ENCODE peak calls at places on chromosomes 12 and 14, in four cellular contexts. One of them, this sample, is unnamed.

GRCh38 chr14:99902925-99903324 is 109.7 kb downstream of the EML1 start:
- DNase-seq in fibroblast of lung: no peak
- DNase-seq in ovary: no peak
- DNase-seq in cardiac fibroblast: no peak
- DNase-seq in this sample: no peak

GRCh38 chr12:125125271-125125670 is 60.0 kb downstream of the AACS start:
- DNase-seq in fibroblast of lung: no peak
- DNase-seq in cardiac fibroblast: no peak
- DNase-seq in ovary: no peak
- DNase-seq in this sample: no peak

GRCh38 chr12:106541201-106541600 is 41.6 kb upstream of the RFX4 start:
- DNase-seq in ovary: no peak
- DNase-seq in fibroblast of lung: no peak
- DNase-seq in cardiac fibroblast: no peak
- DNase-seq in this sample: no peak

GRCh38 chr12:93536111-93536765 is 36.2 kb upstream of the SOCS2 start:
- DNase-seq in ovary: no peak
- DNase-seq in fibroblast of lung: no peak
- DNase-seq in cardiac fibroblast: no peak
- DNase-seq in this sample: no peak

GRCh38 chr14:100486025-100486828 is 101.0 kb downstream of the BEGAIN start:
- DNase-seq in fibroblast of lung: peak
- DNase-seq in ovary: peak
- DNase-seq in cardiac fibroblast: peak
- DNase-seq in this sample: peak

GRCh38 chr14:76309572-76310551 is 66.1 kb upstream of the ESRRB start:
- DNase-seq in fibroblast of lung: no peak
- DNase-seq in ovary: no peak
- DNase-seq in cardiac fibroblast: no peak
- DNase-seq in this sample: no peak

GRCh38 chr14:105012171-105012985 is 8.5 kb downstream of the CDCA4 start:
- DNase-seq in fibroblast of lung: no peak
- DNase-seq in cardiac fibroblast: no peak
- DNase-seq in ovary: no peak
- DNase-seq in this sample: peak

GRCh38 chr12:56188786-56189335 is 422 bp downstream of the SMARCC2 start:
- DNase-seq in fibroblast of lung: no peak
- DNase-seq in ovary: peak
- DNase-seq in cardiac fibroblast: no peak
- DNase-seq in this sample: peak

GRCh38 chr14:105532735-105533141 is 6.4 kb downstream of the TMEM121 start:
- DNase-seq in cardiac fibroblast: peak
- DNase-seq in ovary: no peak
- DNase-seq in fibroblast of lung: peak
- DNase-seq in this sample: no peak

GRCh38 chr14:59360923-59361794 is 104.0 kb downstream of the GPR135 start:
- DNase-seq in cardiac fibroblast: peak
- DNase-seq in fibroblast of lung: peak
- DNase-seq in ovary: no peak
- DNase-seq in this sample: peak

GRCh38 chr14:100692859-100693558 is 33.7 kb upstream of the DLK1 start:
- DNase-seq in ovary: no peak
- DNase-seq in cardiac fibroblast: peak
- DNase-seq in fibroblast of lung: peak
- DNase-seq in this sample: peak

GRCh38 chr12:106994579-106995220 is 7.8 kb upstream of the MTERF2 start:
- DNase-seq in fibroblast of lung: peak
- DNase-seq in cardiac fibroblast: peak
- DNase-seq in ovary: no peak
- DNase-seq in this sample: no peak

GRCh38 chr14:68248481-68249255 is 429.1 kb downstream of the RAD51B start:
- DNase-seq in ovary: peak
- DNase-seq in fibroblast of lung: peak
- DNase-seq in cardiac fibroblast: peak
- DNase-seq in this sample: peak

GRCh38 chr12:58877243-58877743 is 43.0 kb downstream of the LRIG3 start:
- DNase-seq in fibroblast of lung: peak
- DNase-seq in ovary: no peak
- DNase-seq in cardiac fibroblast: peak
- DNase-seq in this sample: no peak

GRCh38 chr12:13004986-13005385 is 4.9 kb upstream of the HEBP1 start:
- DNase-seq in fibroblast of lung: no peak
- DNase-seq in ovary: no peak
- DNase-seq in cardiac fibroblast: no peak
- DNase-seq in this sample: no peak

GRCh38 chr14:64209428-64210165 is 84.6 kb downstream of the ESR2 start:
- DNase-seq in cardiac fibroblast: peak
- DNase-seq in ovary: peak
- DNase-seq in fibroblast of lung: peak
- DNase-seq in this sample: no peak

GRCh38 chr14:85527006-85527405 is 2.9 kb upstream of the FLRT2 start:
- DNase-seq in fibroblast of lung: peak
- DNase-seq in ovary: no peak
- DNase-seq in cardiac fibroblast: peak
- DNase-seq in this sample: no peak

GRCh38 chr14:69066396-69067171 is 86.3 kb downstream of the DCAF5 start:
- DNase-seq in ovary: no peak
- DNase-seq in fibroblast of lung: no peak
- DNase-seq in cardiac fibroblast: no peak
- DNase-seq in this sample: no peak

GRCh38 chr12:48028541-48029400 is 24.5 kb upstream of the COL2A1 start:
- DNase-seq in cardiac fibroblast: no peak
- DNase-seq in ovary: no peak
- DNase-seq in fibroblast of lung: no peak
- DNase-seq in this sample: no peak

GRCh38 chr14:58294201-58294600 is 4.2 kb upstream of the ARID4A start:
- DNase-seq in cardiac fibroblast: no peak
- DNase-seq in ovary: no peak
- DNase-seq in fibroblast of lung: no peak
- DNase-seq in this sample: no peak

GRCh38 chr14:105145381-105146180 is 23.0 kb downstream of the JAG2 start:
- DNase-seq in cardiac fibroblast: no peak
- DNase-seq in fibroblast of lung: no peak
- DNase-seq in ovary: peak
- DNase-seq in this sample: no peak

GRCh38 chr12:2745655-2746054 is 49.1 kb upstream of the FKBP4 start:
- DNase-seq in cardiac fibroblast: no peak
- DNase-seq in fibroblast of lung: peak
- DNase-seq in ovary: no peak
- DNase-seq in this sample: no peak

GRCh38 chr14:22531451-22532344 is 57.3 kb downstream of the DAD1 start:
- DNase-seq in fibroblast of lung: no peak
- DNase-seq in ovary: no peak
- DNase-seq in cardiac fibroblast: no peak
- DNase-seq in this sample: no peak

GRCh38 chr12:100718212-100718611 is 76.4 kb upstream of the ANO4 start:
- DNase-seq in ovary: no peak
- DNase-seq in cardiac fibroblast: peak
- DNase-seq in fibroblast of lung: peak
- DNase-seq in this sample: no peak

GRCh38 chr12:6700646-6701051 is at the start of gene PIANP:
- DNase-seq in ovary: no peak
- DNase-seq in cardiac fibroblast: no peak
- DNase-seq in fibroblast of lung: peak
- DNase-seq in this sample: peak

GRCh38 chr12:67046062-67046461 is 223.1 kb upstream of the CAND1 start:
- DNase-seq in cardiac fibroblast: no peak
- DNase-seq in fibroblast of lung: no peak
- DNase-seq in ovary: no peak
- DNase-seq in this sample: no peak

GRCh38 chr14:104286086-104286485 is 147.7 kb downstream of the KIF26A start:
- DNase-seq in ovary: no peak
- DNase-seq in fibroblast of lung: no peak
- DNase-seq in cardiac fibroblast: no peak
- DNase-seq in this sample: no peak

GRCh38 chr12:12823308-12823707 is 10.2 kb downstream of the DDX47 start:
- DNase-seq in fibroblast of lung: peak
- DNase-seq in ovary: no peak
- DNase-seq in cardiac fibroblast: peak
- DNase-seq in this sample: no peak

GRCh38 chr12:104443008-104443407 is 13.7 kb upstream of the CHST11 start:
- DNase-seq in cardiac fibroblast: no peak
- DNase-seq in ovary: no peak
- DNase-seq in fibroblast of lung: no peak
- DNase-seq in this sample: no peak

GRCh38 chr12:60021235-60021634 is 425.4 kb downstream of the SLC16A7 start:
- DNase-seq in ovary: no peak
- DNase-seq in cardiac fibroblast: no peak
- DNase-seq in fibroblast of lung: no peak
- DNase-seq in this sample: no peak
- TF ChIP-seq CTCF in ovary: no peak
- TF ChIP-seq CTCF in cardiac fibroblast: no peak
- TF ChIP-seq CTCF in fibroblast of lung: no peak
- TF ChIP-seq CTCF in this sample: no peak

DNA sequence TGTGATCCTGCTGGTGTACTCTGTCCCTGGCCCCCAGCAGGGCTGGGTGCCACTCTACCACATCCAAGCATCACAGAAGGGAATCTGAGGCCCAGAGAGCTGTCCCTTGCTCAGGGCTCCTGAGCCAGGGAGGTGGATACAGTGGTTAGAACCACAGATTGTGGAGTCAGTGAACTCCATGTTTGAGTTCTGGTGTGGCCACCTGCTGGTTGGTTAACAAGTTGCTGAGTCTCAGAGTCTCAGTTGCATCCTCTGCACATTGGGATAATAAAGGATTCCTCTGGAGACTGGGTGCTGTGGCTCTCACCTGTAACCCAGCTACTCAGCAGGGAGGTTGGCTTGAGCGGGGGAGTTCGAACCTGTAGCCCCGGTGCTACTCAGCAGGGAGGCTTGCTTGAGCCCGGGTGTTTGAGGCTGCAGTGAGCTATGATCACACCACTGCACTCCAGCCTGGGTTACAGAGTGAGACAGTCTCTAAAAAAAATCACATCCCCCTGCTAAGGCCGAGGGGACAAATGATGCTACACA is 39.4 kb downstream of the MVK start:
- DNase-seq in ovary: no peak
- DNase-seq in cardiac fibroblast: peak
- DNase-seq in fibroblast of lung: no peak
- DNase-seq in this sample: no peak
- TF ChIP-seq CTCF in ovary: no peak
- TF ChIP-seq CTCF in cardiac fibroblast: peak
- TF ChIP-seq CTCF in fibroblast of lung: peak
- TF ChIP-seq CTCF in this sample: no peak

GRCh38 chr14:61753631-61754030 is 8.6 kb upstream of the SNAPC1 start:
- DNase-seq in ovary: no peak
- DNase-seq in fibroblast of lung: no peak
- DNase-seq in cardiac fibroblast: peak
- DNase-seq in this sample: no peak
- TF ChIP-seq CTCF in ovary: no peak
- TF ChIP-seq CTCF in fibroblast of lung: peak
- TF ChIP-seq CTCF in cardiac fibroblast: peak
- TF ChIP-seq CTCF in this sample: no peak

GRCh38 chr14:34875031-34875922 is at the start of gene BAZ1A:
- DNase-seq in fibroblast of lung: peak
- DNase-seq in cardiac fibroblast: peak
- DNase-seq in ovary: peak
- DNase-seq in this sample: peak
- TF ChIP-seq CTCF in fibroblast of lung: peak
- TF ChIP-seq CTCF in cardiac fibroblast: no peak
- TF ChIP-seq CTCF in ovary: no peak
- TF ChIP-seq CTCF in this sample: peak

DNA sequence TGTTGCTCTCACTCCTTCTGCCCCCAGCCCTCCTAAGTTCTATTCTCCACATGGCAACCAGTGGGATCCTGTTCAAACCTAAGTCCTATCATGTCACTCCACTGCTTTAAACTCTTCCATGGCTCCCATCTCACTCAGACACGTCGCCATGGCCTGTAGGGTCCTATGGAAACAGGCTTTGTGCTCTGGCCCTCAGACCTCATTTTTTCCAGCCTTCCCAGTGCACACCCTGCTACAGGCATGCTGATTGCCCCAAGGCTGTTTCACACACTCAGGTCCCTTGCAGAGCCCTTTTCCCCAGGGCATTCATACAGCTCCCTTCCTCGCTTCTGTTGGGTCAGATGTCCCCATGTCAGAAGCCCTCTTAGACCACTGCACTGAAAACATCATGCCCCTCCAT is 11.2 kb upstream of the MED13L start:
- DNase-seq in ovary: no peak
- DNase-seq in fibroblast of lung: no peak
- DNase-seq in cardiac fibroblast: no peak
- DNase-seq in this sample: no peak
- TF ChIP-seq CTCF in ovary: no peak
- TF ChIP-seq CTCF in fibroblast of lung: no peak
- TF ChIP-seq CTCF in cardiac fibroblast: no peak
- TF ChIP-seq CTCF in this sample: no peak